ENCODE peak calls at places on chromosomes 4 and X, in six cellular contexts. R, T, A, F, X and C are unnamed samples.

GRCh38 chrX:101252634-101253033 is 33.0 kb downstream of the DRP2 start:
- DNase-seq in R (no peak), T (no peak), A (no peak), F (peak; percentile 59), X (no peak), C (no peak)

GRCh38 chr4:54016504-54016903 is 47.9 kb downstream of the CHIC2 start:
- DNase-seq in R (no peak), T (no peak), A (no peak), F (no peak), X (no peak), C (no peak)

GRCh38 chr4:8910822-8911310 is 39.2 kb upstream of the HMX1 start:
- DNase-seq in R (no peak), T (no peak), A (no peak), F (peak; percentile 71), X (no peak), C (no peak)

GRCh38 chrX:109199726-109200125 is 282.2 kb downstream of the GUCY2F start:
- DNase-seq in R (no peak), T (no peak), A (no peak), F (peak; percentile 70), X (no peak), C (no peak)

GRCh38 chrX:107818900-107819521 is 6.7 kb upstream of the MID2 start:
- DNase-seq in R (no peak), T (no peak), A (no peak), F (no peak), X (no peak), C (no peak)

GRCh38 chr4:4456816-4457578 is 70.1 kb downstream of the NSG1 start:
- DNase-seq in R (no peak), T (no peak), A (no peak), F (peak; percentile 33), X (no peak), C (no peak)

GRCh38 chr4:47913858-47914218 is 545 bp downstream of the NFXL1 start:
- DNase-seq in R (peak; percentile 23), T (peak; percentile 24), A (no peak), F (peak; percentile 45), X (peak; percentile 36), C (peak; percentile 13)

GRCh38 chr4:39353478-39354177 is 12.5 kb downstream of the RFC1 start:
- DNase-seq in R (peak; percentile 62), T (no peak), A (no peak), F (peak; percentile 74), X (peak; percentile 93), C (no peak)

GRCh38 chrX:129478516-129478915 is 44.8 kb downstream of the SMARCA1 start:
- DNase-seq in R (no peak), T (no peak), A (no peak), F (peak; percentile 16), X (no peak), C (no peak)

GRCh38 chr4:1377606-1378261 is 28.5 kb downstream of the NKX1-1 start:
- DNase-seq in R (no peak), T (no peak), A (no peak), F (no peak), X (no peak), C (no peak)

GRCh38 chrX:47854474-47854873 is 17.8 kb downstream of the ZNF81 start:
- DNase-seq in R (no peak), T (peak; percentile 37), A (no peak), F (peak; percentile 16), X (peak; percentile 53), C (peak; percentile 1)

GRCh38 chrX:154370882-154371770 is 3.3 kb downstream of the FLNA start:
- DNase-seq in R (peak; percentile 94), T (peak; percentile 92), A (peak; percentile 86), F (peak; percentile 96), X (peak; percentile 94), C (peak; percentile 90)

GRCh38 chr4:77818077-77818666 is 996 bp downstream of the CNOT6L start:
- DNase-seq in R (peak; percentile 88), T (peak; percentile 50), A (peak; percentile 48), F (peak; percentile 92), X (peak; percentile 63), C (peak; percentile 37)

GRCh38 chrX:91039777-91040176 is 394.9 kb upstream of the PABPC5 start:
- DNase-seq in R (no peak), T (no peak), A (no peak), F (no peak), X (no peak), C (no peak)

GRCh38 chr4:103046416-103047290 is 27.1 kb upstream of the SLC9B1 start:
- DNase-seq in R (peak; percentile 32), T (no peak), A (peak; percentile 21), F (peak; percentile 60), X (peak; percentile 56), C (peak; percentile 11)

GRCh38 chr4:69861756-69862155 is 1.8 kb upstream of the SULT1E1 start:
- DNase-seq in R (no peak), T (no peak), A (no peak), F (no peak), X (no peak), C (no peak)

GRCh38 chr4:69858683-69859082 is 1.3 kb downstream of the SULT1E1 start:
- DNase-seq in R (no peak), T (no peak), A (no peak), F (no peak), X (no peak), C (no peak)

GRCh38 chr4:69860521-69861298 is 765 bp upstream of the SULT1E1 start:
- DNase-seq in R (no peak), T (no peak), A (no peak), F (no peak), X (no peak), C (no peak)

GRCh38 chr4:69860007-69860406 is at the start of gene SULT1E1:
- DNase-seq in R (no peak), T (no peak), A (no peak), F (no peak), X (no peak), C (no peak)

DNA sequence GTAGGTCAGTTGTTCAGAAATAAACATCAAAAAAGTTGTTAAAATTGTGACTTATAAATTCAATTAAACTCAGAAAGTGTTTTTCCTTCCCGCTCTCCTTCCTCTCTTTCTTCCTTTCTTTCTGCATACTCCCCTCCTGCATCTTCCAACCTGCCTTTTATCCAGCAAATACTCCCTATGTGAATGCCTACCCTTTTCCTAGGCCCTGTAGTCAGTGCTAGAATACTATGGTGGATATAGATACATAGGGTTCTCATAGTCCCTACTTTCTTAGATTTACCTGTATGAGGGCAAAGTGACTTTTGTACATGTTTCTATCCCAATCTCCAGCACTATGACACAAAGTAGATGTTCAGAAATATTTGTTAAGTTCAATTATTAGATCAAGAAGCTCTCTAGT is 805 bp downstream of the SULT1E1 start:
- DNase-seq in R (no peak), T (no peak), A (no peak), F (no peak), X (no peak), C (no peak)
- H3K27ac ChIP-seq in R (no peak overlapping the region), T (no peak overlapping the region), A (no peak overlapping the region), F (no peak overlapping the region), X (no peak overlapping the region), C (no peak overlapping the region)

DNA sequence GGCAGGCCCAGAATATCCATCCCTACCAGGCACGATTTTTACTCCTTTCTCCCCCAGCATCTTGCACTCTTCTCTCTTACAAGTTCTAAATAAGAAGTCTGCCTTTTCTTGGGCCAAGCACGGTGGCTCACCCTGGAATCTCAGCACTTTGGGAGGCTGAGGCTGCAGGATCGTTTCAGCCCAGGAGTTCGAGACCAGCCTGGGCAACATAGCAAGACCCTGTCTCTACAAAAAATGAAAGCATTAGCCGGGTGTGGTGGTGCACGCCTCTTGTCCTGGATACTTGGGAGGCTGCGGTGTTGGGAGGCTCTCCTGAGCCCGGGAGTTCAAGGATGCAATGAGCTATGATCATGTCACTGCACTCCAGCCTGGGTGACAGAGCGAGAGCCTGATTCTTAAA is 64.8 kb downstream of the IRF2 start:
- DNase-seq in R (no peak), T (no peak), A (no peak), F (no peak), X (no peak), C (no peak)
- H3K27ac ChIP-seq in R (no peak overlapping the region), T (no peak overlapping the region), A (no peak overlapping the region), F (no peak overlapping the region), X (peak overlapping the region; percentile 86), C (peak overlapping the region; percentile 37)

GRCh38 chr4:26071688-26072087 is 157.7 kb downstream of the SMIM20 start:
- DNase-seq in R (no peak), T (no peak), A (no peak), F (no peak), X (no peak), C (no peak)

GRCh38 chr4:26074672-26075071 is 160.7 kb downstream of the SMIM20 start:
- DNase-seq in R (peak; percentile 87), T (no peak), A (no peak), F (no peak), X (no peak), C (no peak)

GRCh38 chr4:26075588-26075987 is 161.6 kb downstream of the SMIM20 start:
- DNase-seq in R (peak; percentile 21), T (no peak), A (no peak), F (no peak), X (no peak), C (no peak)

GRCh38 chr4:26076000-26076587 is 162.1 kb downstream of the SMIM20 start:
- DNase-seq in R (peak; percentile 86), T (no peak), A (no peak), F (peak; percentile 77), X (no peak), C (no peak)

GRCh38 chr4:26073886-26074560 is 160.0 kb downstream of the SMIM20 start:
- DNase-seq in R (no peak), T (no peak), A (no peak), F (no peak), X (no peak), C (no peak)
- H3K27ac ChIP-seq in R (peak overlapping the region; percentile 89), T (no peak overlapping the region), A (no peak overlapping the region), F (no peak overlapping the region), X (no peak overlapping the region), C (no peak overlapping the region)

GRCh38 chr4:169234137-169234855 is 36.5 kb downstream of the SH3RF1 start:
- DNase-seq in R (no peak), T (no peak), A (no peak), F (no peak), X (no peak), C (no peak)
- H3K27ac ChIP-seq in R (no peak overlapping the region), T (no peak overlapping the region), A (no peak overlapping the region), F (no peak overlapping the region), X (no peak overlapping the region), C (no peak overlapping the region)

GRCh38 chr4:150475763-150476162 is 106.2 kb upstream of the MAB21L2 start:
- DNase-seq in R (no peak), T (no peak), A (no peak), F (no peak), X (no peak), C (no peak)

GRCh38 chr4:150479665-150480064 is 102.3 kb upstream of the MAB21L2 start:
- DNase-seq in R (no peak), T (no peak), A (no peak), F (no peak), X (no peak), C (no peak)

GRCh38 chr4:150482581-150482980 is 99.4 kb upstream of the MAB21L2 start:
- DNase-seq in R (no peak), T (no peak), A (no peak), F (no peak), X (no peak), C (no peak)

GRCh38 chr4:150476776-150477175 is 105.2 kb upstream of the MAB21L2 start:
- DNase-seq in R (no peak), T (no peak), A (no peak), F (no peak), X (no peak), C (no peak)

DNA sequence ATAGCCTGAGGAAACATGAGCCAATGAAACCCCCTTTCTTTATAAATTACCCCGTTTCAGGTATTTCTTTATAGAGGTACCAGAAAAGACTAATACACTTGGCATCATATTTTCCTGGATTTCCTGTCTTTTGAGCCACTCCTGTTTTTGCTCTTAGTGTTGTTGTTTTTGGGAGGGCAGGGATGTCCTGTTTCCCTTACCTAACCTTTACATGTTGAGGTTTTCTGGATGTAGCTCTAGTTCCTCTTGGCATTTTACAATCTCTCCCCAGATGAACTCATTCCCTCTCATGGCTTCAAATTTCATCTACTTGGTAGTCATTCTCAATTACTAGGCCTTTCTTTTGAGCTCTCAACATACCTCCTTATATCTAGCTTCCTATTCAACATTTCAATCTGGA is 104.1 kb upstream of the MAB21L2 start:
- DNase-seq in R (no peak), T (no peak), A (no peak), F (no peak), X (no peak), C (no peak)
- H3K27ac ChIP-seq in R (no peak overlapping the region), T (no peak overlapping the region), A (no peak overlapping the region), F (no peak overlapping the region), X (no peak overlapping the region), C (no peak overlapping the region)